ENCODE peak calls at places on chromosome X, in four cellular contexts. One of them, this sample, is unnamed.
A peak's percentile ranks its signal among the peaks of the same experiment; 100 is the strongest.

GRCh38 chrX:49919617-49920016 is 2.8 kb upstream of the CLCN5 start:
- DNase-seq in transverse colon: peak; percentile 22
- DNase-seq in IMR-90: peak; percentile 46
- DNase-seq in GM23248: peak; percentile 35
- DNase-seq in this sample: peak; percentile 1

GRCh38 chrX:1397001-1397400 is 5.1 kb upstream of the SLC25A6 start:
- DNase-seq in transverse colon: no peak
- DNase-seq in GM23248: no peak
- DNase-seq in IMR-90: no peak
- DNase-seq in this sample: no peak

GRCh38 chrX:41522681-41523080 is 75.5 kb downstream of the NYX start:
- DNase-seq in GM23248: no peak
- DNase-seq in IMR-90: no peak
- DNase-seq in transverse colon: no peak
- DNase-seq in this sample: no peak

GRCh38 chrX:65999563-66000148 is 40.2 kb downstream of the VSIG4 start:
- DNase-seq in IMR-90: no peak
- DNase-seq in GM23248: no peak
- DNase-seq in transverse colon: no peak
- DNase-seq in this sample: no peak

GRCh38 chrX:72545990-72546389 is 26.7 kb downstream of the HDAC8 start:
- DNase-seq in IMR-90: no peak
- DNase-seq in transverse colon: peak; percentile 20
- DNase-seq in GM23248: no peak
- DNase-seq in this sample: no peak

GRCh38 chrX:155052738-155053498 is 18.0 kb downstream of the CMC4 start:
- DNase-seq in IMR-90: no peak
- DNase-seq in GM23248: peak; percentile 6
- DNase-seq in transverse colon: no peak
- DNase-seq in this sample: no peak

GRCh38 chrX:46039526-46039925 is 505.7 kb downstream of the ZNF674 start:
- DNase-seq in IMR-90: no peak
- DNase-seq in transverse colon: no peak
- DNase-seq in GM23248: no peak
- DNase-seq in this sample: no peak

GRCh38 chrX:86047174-86047991 is at the start of gene CHM:
- DNase-seq in GM23248: peak; percentile 87
- DNase-seq in transverse colon: peak; percentile 58
- DNase-seq in IMR-90: peak; percentile 84
- DNase-seq in this sample: peak; percentile 82

GRCh38 chrX:97315939-97316338 is 432.2 kb downstream of the RPA4 start:
- DNase-seq in GM23248: no peak
- DNase-seq in IMR-90: no peak
- DNase-seq in transverse colon: no peak
- DNase-seq in this sample: no peak

GRCh38 chrX:98357146-98357545 is 1473.4 kb downstream of the RPA4 start:
- DNase-seq in GM23248: no peak
- DNase-seq in transverse colon: no peak
- DNase-seq in IMR-90: no peak
- DNase-seq in this sample: no peak

GRCh38 chrX:19183777-19184485 is 61.7 kb upstream of the ADGRG2 start:
- DNase-seq in transverse colon: no peak
- DNase-seq in IMR-90: no peak
- DNase-seq in GM23248: no peak
- DNase-seq in this sample: no peak

GRCh38 chrX:24005867-24006266 is 21.1 kb downstream of the KLHL15 start:
- DNase-seq in GM23248: no peak
- DNase-seq in transverse colon: no peak
- DNase-seq in IMR-90: no peak
- DNase-seq in this sample: no peak

GRCh38 chrX:150683112-150683511 is 10.1 kb upstream of the MTMR1 start:
- DNase-seq in GM23248: no peak
- DNase-seq in transverse colon: no peak
- DNase-seq in IMR-90: no peak
- DNase-seq in this sample: no peak

GRCh38 chrX:110985470-110985869 is 110.5 kb upstream of the PAK3 start:
- DNase-seq in IMR-90: no peak
- DNase-seq in GM23248: no peak
- DNase-seq in transverse colon: no peak
- DNase-seq in this sample: no peak

GRCh38 chrX:57904481-57904880 is 5.8 kb downstream of the ZXDA start:
- DNase-seq in transverse colon: no peak
- DNase-seq in IMR-90: no peak
- DNase-seq in GM23248: no peak
- DNase-seq in this sample: no peak

GRCh38 chrX:6005856-6006255 is 222.8 kb downstream of the NLGN4X start:
- DNase-seq in transverse colon: no peak
- DNase-seq in GM23248: no peak
- DNase-seq in IMR-90: no peak
- DNase-seq in this sample: no peak

GRCh38 chrX:93420635-93421034 is 252.7 kb downstream of the NAP1L3 start:
- DNase-seq in transverse colon: no peak
- DNase-seq in IMR-90: no peak
- DNase-seq in GM23248: no peak
- DNase-seq in this sample: no peak

GRCh38 chrX:50813843-50814661 is at the start of gene SHROOM4:
- DNase-seq in GM23248: peak; percentile 76
- DNase-seq in IMR-90: peak; percentile 58
- DNase-seq in transverse colon: peak; percentile 46
- DNase-seq in this sample: peak; percentile 76

GRCh38 chrX:42664706-42665105 is 113.3 kb downstream of the PPP1R2C start:
- DNase-seq in IMR-90: no peak
- DNase-seq in transverse colon: no peak
- DNase-seq in GM23248: no peak
- DNase-seq in this sample: no peak

GRCh38 chrX:2629316-2630168 is 61.6 kb upstream of the CD99 start:
- DNase-seq in transverse colon: no peak
- DNase-seq in IMR-90: no peak
- DNase-seq in GM23248: no peak
- DNase-seq in this sample: no peak

GRCh38 chrX:132612990-132613564 is 124.2 kb upstream of the MBNL3 start:
- DNase-seq in IMR-90: peak; percentile 4
- DNase-seq in GM23248: peak; percentile 55
- DNase-seq in transverse colon: peak; percentile 27
- DNase-seq in this sample: no peak

GRCh38 chrX:134636859-134637258 is 21.4 kb downstream of the PLAC1 start:
- DNase-seq in GM23248: peak; percentile 62
- DNase-seq in IMR-90: peak; percentile 44
- DNase-seq in transverse colon: no peak
- DNase-seq in this sample: no peak
- H3K27ac ChIP-seq in GM23248: peak overlapping the region; percentile 30
- H3K27ac ChIP-seq in IMR-90: peak overlapping the region; percentile 26
- H3K27ac ChIP-seq in transverse colon: no peak overlapping the region
- H3K27ac ChIP-seq in this sample: no peak overlapping the region

GRCh38 chrX:7163146-7163677 is 15.3 kb upstream of the PUDP start:
- DNase-seq in IMR-90: no peak
- DNase-seq in GM23248: no peak
- DNase-seq in transverse colon: no peak
- DNase-seq in this sample: no peak
- H3K4me3 ChIP-seq in IMR-90: no peak overlapping the region
- H3K4me3 ChIP-seq in GM23248: no peak overlapping the region
- H3K4me3 ChIP-seq in transverse colon: no peak overlapping the region
- H3K4me3 ChIP-seq in this sample: no peak overlapping the region

DNA sequence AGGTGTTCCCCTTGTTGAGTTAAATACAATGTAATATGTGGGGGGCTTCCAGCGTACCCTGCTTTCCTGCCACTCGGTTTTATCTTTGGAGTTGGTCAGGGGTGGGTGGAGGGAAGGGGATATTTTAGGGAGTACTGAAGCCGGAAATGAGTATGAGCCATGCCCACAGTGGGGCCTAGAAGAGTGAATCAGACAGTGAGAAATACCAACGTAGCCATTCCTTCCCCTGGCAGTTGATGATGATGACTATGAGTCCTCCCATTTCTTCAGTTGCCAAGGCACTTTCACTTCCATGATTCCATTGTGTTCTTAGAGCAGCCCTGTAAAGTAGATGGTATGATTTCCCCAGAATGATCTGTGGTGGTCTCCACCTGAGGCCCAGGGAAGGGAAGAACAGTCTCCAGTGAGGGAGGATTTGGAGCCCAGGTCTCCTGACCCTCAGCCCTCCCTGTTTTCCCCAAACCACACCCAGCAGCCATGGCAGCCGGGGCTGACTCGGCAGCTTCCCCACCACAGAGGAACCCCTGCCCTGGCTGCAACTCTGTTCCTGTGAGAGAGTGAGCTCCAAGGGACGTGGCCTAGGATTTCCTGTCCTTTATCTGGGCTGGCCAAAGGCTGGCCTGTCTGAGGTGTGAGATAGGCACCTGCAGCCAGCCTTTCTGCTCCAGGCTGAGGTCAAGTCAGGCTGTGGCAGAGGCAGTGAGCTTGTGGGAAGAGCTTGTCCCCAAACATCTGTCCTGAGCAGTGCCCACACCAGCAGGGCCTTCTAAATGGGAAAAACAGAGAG is 52.7 kb downstream of the STARD8 start:
- DNase-seq in transverse colon: no peak
- DNase-seq in IMR-90: peak; percentile 55
- DNase-seq in GM23248: peak; percentile 81
- DNase-seq in this sample: no peak
- H3K4me1 ChIP-seq in transverse colon: no peaks in the 10 kb centered on the region
- H3K4me1 ChIP-seq in IMR-90: no peaks in the 10 kb centered on the region
- H3K4me1 ChIP-seq in GM23248: peaks cover 15% of the 10 kb centered on the region
- H3K4me1 ChIP-seq in this sample: peaks cover 10% of the 10 kb centered on the region

GRCh38 chrX:106168107-106168506 is at the start of gene PWWP3B:
- DNase-seq in GM23248: peak; percentile 38
- DNase-seq in transverse colon: peak; percentile 23
- DNase-seq in IMR-90: no peak
- DNase-seq in this sample: no peak
- H3K27ac ChIP-seq in GM23248: no peak within 1 kb of the TSS
- H3K27ac ChIP-seq in transverse colon: no peak within 1 kb of the TSS
- H3K27ac ChIP-seq in IMR-90: no peak within 1 kb of the TSS
- H3K27ac ChIP-seq in this sample: no peak within 1 kb of the TSS

GRCh38 chrX:14028473-14028872 is 1.2 kb downstream of the GEMIN8 start:
- DNase-seq in transverse colon: no peak
- DNase-seq in IMR-90: no peak
- DNase-seq in GM23248: no peak
- DNase-seq in this sample: no peak
- H3K4me3 ChIP-seq in transverse colon: peak overlapping the region; percentile 77
- H3K4me3 ChIP-seq in IMR-90: no peak overlapping the region
- H3K4me3 ChIP-seq in GM23248: peak overlapping the region; percentile 89
- H3K4me3 ChIP-seq in this sample: no peak overlapping the region

GRCh38 chrX:119501511-119502148 is 33.4 kb downstream of the SLC25A5 start:
- DNase-seq in transverse colon: no peak
- DNase-seq in IMR-90: no peak
- DNase-seq in GM23248: no peak
- DNase-seq in this sample: no peak

GRCh38 chrX:119497185-119497584 is 28.9 kb downstream of the SLC25A5 start:
- DNase-seq in IMR-90: no peak
- DNase-seq in GM23248: no peak
- DNase-seq in transverse colon: no peak
- DNase-seq in this sample: no peak

GRCh38 chrX:119502727-119503483 is 34.7 kb downstream of the SLC25A5 start:
- DNase-seq in IMR-90: peak; percentile 38
- DNase-seq in transverse colon: peak; percentile 85
- DNase-seq in GM23248: peak; percentile 82
- DNase-seq in this sample: no peak

GRCh38 chrX:119503484-119503861 is 35.2 kb downstream of the SLC25A5 start:
- DNase-seq in GM23248: peak; percentile 90
- DNase-seq in transverse colon: peak; percentile 47
- DNase-seq in IMR-90: peak; percentile 81
- DNase-seq in this sample: peak; percentile 74

GRCh38 chrX:119500061-119500800 is 32.0 kb downstream of the SLC25A5 start:
- DNase-seq in GM23248: no peak
- DNase-seq in IMR-90: no peak
- DNase-seq in transverse colon: no peak
- DNase-seq in this sample: no peak
- H3K4me1 ChIP-seq in GM23248: peaks cover 14% of the 10 kb centered on the region
- H3K4me1 ChIP-seq in IMR-90: peaks cover 7% of the 10 kb centered on the region
- H3K4me1 ChIP-seq in transverse colon: peaks cover 14% of the 10 kb centered on the region
- H3K4me1 ChIP-seq in this sample: peaks cover 18% of the 10 kb centered on the region

DNA sequence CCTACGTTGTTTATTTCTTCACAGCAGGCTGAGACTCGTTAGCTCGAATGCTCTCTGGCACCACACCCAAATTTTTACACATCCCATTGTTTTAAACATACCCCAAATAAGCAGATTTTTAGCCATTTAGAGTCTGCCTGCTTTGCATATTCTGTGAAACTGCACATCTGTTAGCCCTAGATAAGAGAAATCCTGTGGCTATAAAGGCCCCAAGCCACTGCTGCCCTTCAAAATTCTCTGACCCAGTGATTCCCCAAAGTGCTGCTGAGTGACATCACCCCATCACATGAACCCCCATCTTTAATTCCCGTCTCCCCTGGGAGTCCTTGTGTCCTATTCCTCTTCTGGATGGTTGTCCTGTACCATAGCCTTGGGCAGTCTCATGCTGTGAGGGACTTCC is 20.8 kb downstream of the TEX13C start:
- DNase-seq in IMR-90: no peak
- DNase-seq in transverse colon: no peak
- DNase-seq in GM23248: no peak
- DNase-seq in this sample: no peak
- H3K27ac ChIP-seq in IMR-90: no peak overlapping the region
- H3K27ac ChIP-seq in transverse colon: no peak overlapping the region
- H3K27ac ChIP-seq in GM23248: no peak overlapping the region
- H3K27ac ChIP-seq in this sample: no peak overlapping the region

This sample was measured in SJSA1.